ENCODE peak calls at places on chromosomes 2 and 18, in five cellular contexts. X is left ventricle myocardium inferior, H is NB4, I is lower lobe of right lung, O is RWPE1. M is an unnamed sample.

GRCh38 chr18:72107647-72108046 is 436.5 kb downstream of the CBLN2 start:
- DNase-seq in X (no peak), H (no peak), I (no peak), O (no peak), M (no peak)

GRCh38 chr2:143284087-143284675 is 155.0 kb downstream of the ARHGAP15 start:
- DNase-seq in X (no peak), H (peak), I (no peak), O (peak), M (peak)

GRCh38 chr2:26994975-26995374 is 24.5 kb downstream of the MAPRE3 start:
- DNase-seq in X (no peak), H (no peak), I (no peak), O (no peak), M (no peak)

GRCh38 chr2:1605659-1606400 is 138.5 kb downstream of the PXDN start:
- DNase-seq in X (peak), H (no peak), I (no peak), O (no peak), M (no peak)

GRCh38 chr2:95323347-95324155 is 26.4 kb downstream of the KCNIP3 start:
- DNase-seq in X (no peak), H (no peak), I (no peak), O (peak), M (no peak)

GRCh38 chr2:216870508-216871332 is 10.9 kb upstream of the TNP1 start:
- DNase-seq in X (no peak), H (no peak), I (no peak), O (no peak), M (no peak)

GRCh38 chr2:133607679-133608078 is 39.4 kb upstream of the NCKAP5 start:
- DNase-seq in X (no peak), H (no peak), I (no peak), O (no peak), M (no peak)

GRCh38 chr2:43676322-43677050 is at the start of gene C1GALT1C1L:
- DNase-seq in X (peak), H (peak), I (peak), O (peak), M (no peak)

GRCh38 chr2:98482362-98482761 is 37.7 kb downstream of the INPP4A start:
- DNase-seq in X (no peak), H (no peak), I (no peak), O (no peak), M (no peak)

GRCh38 chr2:208783184-208783583 is 376.6 kb downstream of the PTH2R start:
- DNase-seq in X (no peak), H (no peak), I (no peak), O (peak), M (no peak)

GRCh38 chr2:208782097-208782496 is 375.5 kb downstream of the PTH2R start:
- DNase-seq in X (no peak), H (no peak), I (no peak), O (no peak), M (no peak)

GRCh38 chr2:208781166-208781565 is 374.6 kb downstream of the PTH2R start:
- DNase-seq in X (no peak), H (no peak), I (no peak), O (peak), M (no peak)
- TF ChIP-seq CTCF in X (no peak), H (no peak), I (no peak), O (no peak), M (no peak)

GRCh38 chr2:241673797-241674725 is 12.6 kb downstream of the DTYMK start:
- DNase-seq in X (no peak), H (peak), I (no peak), O (no peak), M (no peak)

GRCh38 chr2:241677392-241677791 is 9.2 kb downstream of the DTYMK start:
- DNase-seq in X (no peak), H (no peak), I (no peak), O (no peak), M (no peak)

GRCh38 chr2:241678307-241678706 is 8.3 kb downstream of the DTYMK start:
- DNase-seq in X (no peak), H (no peak), I (no peak), O (no peak), M (no peak)

GRCh38 chr2:241676665-241677064 is 9.9 kb downstream of the DTYMK start:
- DNase-seq in X (no peak), H (no peak), I (no peak), O (no peak), M (no peak)

DNA sequence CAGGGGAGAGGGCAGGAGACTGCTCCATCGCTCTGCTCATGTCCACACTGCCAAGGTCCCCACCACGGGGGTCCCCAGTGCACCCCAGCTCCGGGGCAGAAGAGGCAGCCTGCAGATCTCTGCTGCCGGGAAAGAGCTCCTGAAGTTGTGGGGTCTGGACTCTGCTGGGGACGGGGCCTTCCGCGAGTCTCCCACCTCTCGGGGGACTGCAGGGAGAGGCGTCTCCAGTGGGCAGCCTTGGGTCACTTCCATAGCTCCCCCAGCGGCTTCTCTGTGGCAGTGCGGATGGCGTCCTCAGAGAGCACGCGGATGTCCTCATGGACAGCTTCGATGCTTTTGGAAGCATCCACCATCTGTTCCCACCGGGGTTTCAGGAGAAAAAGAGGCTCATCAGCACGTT is 10.7 kb downstream of the DTYMK start:
- DNase-seq in X (no peak), H (no peak), I (no peak), O (no peak), M (no peak)
- TF ChIP-seq CTCF in X (no peak), H (no peak), I (no peak), O (no peak), M (no peak)

DNA sequence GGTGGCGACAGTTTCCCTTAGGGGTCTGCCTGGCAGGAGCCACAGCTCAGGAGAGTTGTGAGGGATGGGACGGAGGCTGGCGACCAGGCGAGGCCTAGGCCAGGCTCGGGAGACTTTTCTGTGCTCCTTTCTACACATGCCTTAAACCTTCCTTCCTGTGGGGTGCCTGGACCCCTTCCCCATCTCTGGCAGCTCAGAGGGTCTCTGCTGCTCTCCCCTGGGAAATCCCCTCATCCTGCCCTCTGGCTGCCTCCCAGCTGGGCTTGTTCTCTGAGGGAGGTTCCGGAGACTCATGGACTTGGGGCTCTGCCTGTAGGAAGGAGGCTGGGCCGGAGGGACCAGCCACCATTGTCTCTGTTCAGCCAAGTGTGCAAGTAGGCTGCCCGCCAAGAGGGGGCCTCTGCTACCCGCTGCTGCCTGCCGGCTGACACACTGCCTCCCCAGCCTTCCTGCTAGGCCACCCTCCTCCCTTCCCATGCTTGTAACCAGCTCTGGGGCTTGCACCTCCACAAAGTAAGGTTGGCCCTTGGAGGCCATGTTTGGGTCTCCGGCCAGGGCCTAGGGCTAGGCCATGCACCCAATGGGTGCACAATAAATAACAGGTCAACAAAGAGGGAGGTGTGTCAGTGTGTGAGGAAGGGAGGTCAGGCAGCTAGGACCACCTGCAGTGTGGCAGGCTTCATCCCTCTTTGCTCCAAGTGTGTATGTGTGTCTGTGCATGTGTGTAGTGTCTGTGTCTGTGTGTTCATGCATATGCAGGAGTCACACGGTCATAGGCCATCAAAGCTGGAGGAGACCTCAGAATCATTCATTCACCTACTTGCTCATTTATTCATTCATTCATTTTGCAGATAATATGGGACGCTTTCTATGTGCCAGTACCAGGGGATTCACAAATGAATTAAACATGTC is 28.8 kb downstream of the PSD4 start:
- DNase-seq in X (no peak), H (peak), I (no peak), O (no peak), M (no peak)
- TF ChIP-seq CTCF in X (no peak), H (no peak), I (no peak), O (no peak), M (no peak)

GRCh38 chr2:35114765-35115164 is 1240.8 kb upstream of the CRIM1 start:
- DNase-seq in X (no peak), H (peak), I (no peak), O (peak), M (no peak)
- TF ChIP-seq CTCF in X (peak), H (no peak), I (no peak), O (no peak), M (no peak)

GRCh38 chr18:8468911-8469310 is 140.3 kb upstream of the RAB12 start:
- DNase-seq in X (peak), H (no peak), I (no peak), O (no peak), M (no peak)
- TF ChIP-seq CTCF in X (no peak), H (no peak), I (no peak), O (no peak), M (no peak)

DNA sequence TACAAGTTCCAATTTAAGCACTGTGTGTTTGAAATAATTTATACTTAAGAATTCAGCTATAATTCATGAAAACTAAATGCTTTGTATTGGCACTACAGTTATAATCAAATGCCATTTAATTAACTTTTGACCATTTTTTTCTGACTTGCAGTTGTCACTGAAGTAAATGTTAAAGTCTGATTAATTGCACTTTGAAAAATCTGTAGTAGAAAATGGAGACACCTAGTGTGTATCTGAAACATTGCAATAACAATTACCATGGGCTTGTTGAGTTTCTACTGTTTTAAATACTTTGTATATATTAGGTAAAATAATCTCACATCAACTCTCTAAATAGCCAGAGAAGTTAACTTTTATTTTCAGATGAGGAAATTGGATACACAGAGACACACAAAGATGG is 458.6 kb upstream of the FSIP2 start:
- DNase-seq in X (no peak), H (peak), I (no peak), O (peak), M (no peak)
- TF ChIP-seq CTCF in X (peak), H (peak), I (peak), O (peak), M (peak)

M was measured in AG09319.